ENCODE peak calls at places on chromosomes 12 and 14, in four cellular contexts. I is AML-193, Y is GF-D8, Q is stomach. J is an unnamed sample.

GRCh38 chr14:21267431-21267845 is 1.8 kb downstream of the HNRNPC start:
- DNase-seq in I (no peak), Q (no peak), Y (no peak), J (no peak)

GRCh38 chr12:90908465-90908864 is 46.5 kb downstream of the CCER1 start:
- DNase-seq in Y (no peak), I (no peak), Q (no peak), J (no peak)

GRCh38 chr12:130859128-130859527 is 12.7 kb upstream of the RAN start:
- DNase-seq in Y (no peak), I (no peak), Q (no peak), J (no peak)

GRCh38 chr14:92039073-92039719 is 663 bp downstream of the TRIP11 start:
- DNase-seq in Q (no peak), Y (no peak), I (no peak), J (peak; percentile 69)

GRCh38 chr12:98997-99396 is 32.4 kb downstream of the IQSEC3 start:
- DNase-seq in Y (no peak), I (no peak), Q (no peak), J (no peak)

GRCh38 chr12:112749081-112749480 is 42.5 kb upstream of the RPH3A start:
- DNase-seq in I (no peak), Y (no peak), Q (no peak), J (no peak)

GRCh38 chr14:78010688-78011087 is 159.5 kb upstream of the NRXN3 start:
- DNase-seq in Q (no peak), I (no peak), Y (no peak), J (no peak)

GRCh38 chr12:85626031-85626781 is 210.0 kb downstream of the RASSF9 start:
- DNase-seq in I (peak; percentile 45), Q (no peak), Y (no peak), J (no peak)

GRCh38 chr14:54642950-54643695 is 76.2 kb downstream of the SAMD4A start:
- DNase-seq in Q (no peak), I (no peak), Y (no peak), J (no peak)

GRCh38 chr12:122841544-122842321 is 6.5 kb downstream of the HIP1R start:
- DNase-seq in I (no peak), Y (no peak), Q (peak; percentile 71), J (peak; percentile 55)

GRCh38 chr14:100054553-100055075 is 10.6 kb upstream of the EVL start:
- DNase-seq in Q (no peak), I (no peak), Y (no peak), J (no peak)

GRCh38 chr12:22803725-22804124 is 178.8 kb downstream of the ETNK1 start:
- DNase-seq in I (no peak), Y (no peak), Q (no peak), J (no peak)

GRCh38 chr12:38898001-38898684 is 7.2 kb downstream of the CPNE8 start:
- DNase-seq in Q (no peak), Y (no peak), I (no peak), J (no peak)

GRCh38 chr12:25997401-25997973 is 39.0 kb downstream of the RASSF8 start:
- DNase-seq in Q (no peak), Y (no peak), I (no peak), J (no peak)

GRCh38 chr12:113333877-113334785 is 778 bp downstream of the SLC8B1 start:
- DNase-seq in Q (peak; percentile 40), Y (peak; percentile 75), I (peak; percentile 46), J (no peak)

GRCh38 chr14:71665781-71666180 is 266.4 kb upstream of the RGS6 start:
- DNase-seq in Y (no peak), I (no peak), Q (no peak), J (no peak)

GRCh38 chr14:93055651-93056115 is 60.0 kb downstream of the ITPK1 start:
- DNase-seq in I (no peak), Q (peak; percentile 51), Y (no peak), J (no peak)

GRCh38 chr12:66903782-66904396 is 225.0 kb upstream of the GRIP1 start:
- DNase-seq in Y (no peak), Q (no peak), I (peak; percentile 3), J (no peak)

GRCh38 chr12:82473111-82473754 is 114.9 kb downstream of the METTL25 start:
- DNase-seq in Y (no peak), Q (no peak), I (no peak), J (no peak)

GRCh38 chr12:92146865-92147264 is 1.2 kb upstream of the BTG1 start:
- DNase-seq in Y (no peak), I (no peak), Q (no peak), J (no peak)

GRCh38 chr12:51071663-51072062 is 11.7 kb downstream of the CSRNP2 start:
- DNase-seq in I (no peak), Y (no peak), Q (no peak), J (no peak)

GRCh38 chr12:125518074-125518473 is 452.8 kb downstream of the AACS start:
- DNase-seq in Q (no peak), I (no peak), Y (no peak), J (no peak)

GRCh38 chr14:103519043-103519836 is 3.4 kb downstream of the CKB start:
- DNase-seq in Q (peak; percentile 43), I (peak; percentile 36), Y (peak; percentile 70), J (peak; percentile 75)

GRCh38 chr12:113278141-113278540 is 56.8 kb downstream of the SLC8B1 start:
- DNase-seq in Q (no peak), I (no peak), Y (no peak), J (no peak)

GRCh38 chr14:24367506-24368214 is at the start of gene NFATC4:
- DNase-seq in Y (no peak), Q (peak; percentile 70), I (no peak), J (no peak)

GRCh38 chr12:42607584-42607984 is 18.0 kb upstream of the PRICKLE1 start:
- DNase-seq in I (no peak), Q (no peak), Y (no peak), J (no peak)

GRCh38 chr12:130576286-130576933 is 139.7 kb downstream of the RIMBP2 start:
- DNase-seq in Q (no peak), Y (no peak), I (no peak), J (no peak)